ENCODE peak calls at places on chromosomes 2 and 18, in six cellular contexts. D, Z, R, W, I and B are unnamed samples.

GRCh38 chr18:36693931-36694661 is 134.7 kb downstream of the TPGS2 start:
- DNase-seq in R (peak; percentile 44), Z (no peak), W (no peak), D (no peak), I (no peak), B (no peak)

GRCh38 chr2:173427887-173428683 is 73.4 kb downstream of the CDCA7 start:
- DNase-seq in Z (peak; percentile 46), I (peak; percentile 10), D (no peak), R (no peak), W (no peak), B (no peak)

GRCh38 chr2:207133862-207134519 is 31.8 kb downstream of the KLF7 start:
- DNase-seq in W (no peak), D (no peak), I (peak; percentile 89), Z (peak; percentile 94), R (peak; percentile 67), B (no peak)

GRCh38 chr2:153575171-153575853 is 96.8 kb upstream of the RPRM start:
- DNase-seq in D (no peak), I (no peak), Z (no peak), W (no peak), R (no peak), B (no peak)

GRCh38 chr2:130390460-130391057 is 34.7 kb downstream of the PTPN18 start:
- DNase-seq in W (no peak), I (no peak), R (no peak), Z (no peak), D (peak; percentile 89), B (no peak)

GRCh38 chr2:30127016-30127893 is 19.6 kb upstream of the YPEL5 start:
- DNase-seq in W (no peak), Z (no peak), I (no peak), D (no peak), R (no peak), B (no peak)

GRCh38 chr2:43241558-43241957 is 15.2 kb upstream of the ZFP36L2 start:
- DNase-seq in Z (no peak), R (no peak), D (no peak), I (no peak), W (no peak), B (no peak)

GRCh38 chr2:158013791-158014190 is 87.9 kb upstream of the UPP2 start:
- DNase-seq in Z (no peak), W (no peak), R (no peak), D (no peak), I (no peak), B (no peak)

GRCh38 chr2:189297446-189297845 is 117.9 kb upstream of the COL5A2 start:
- DNase-seq in R (no peak), I (no peak), Z (no peak), D (no peak), W (no peak), B (no peak)

GRCh38 chr2:126802774-126803421 is 95.8 kb upstream of the TEX51 start:
- DNase-seq in D (no peak), Z (no peak), R (no peak), I (no peak), W (no peak), B (no peak)

GRCh38 chr18:59087391-59087790 is 52.3 kb upstream of the SEC11C start:
- DNase-seq in Z (no peak), W (no peak), D (no peak), R (no peak), I (no peak), B (no peak)

GRCh38 chr2:205650450-205650849 is 31.9 kb upstream of the NRP2 start:
- DNase-seq in D (no peak), R (no peak), W (peak; percentile 43), Z (no peak), I (no peak), B (no peak)

GRCh38 chr2:166665991-166666940 is 172.2 kb upstream of the SCN7A start:
- DNase-seq in W (no peak), I (no peak), D (no peak), R (peak; percentile 65), Z (no peak), B (no peak)

GRCh38 chr2:79947751-79948150 is 356.8 kb downstream of the LRRTM1 start:
- DNase-seq in R (no peak), W (no peak), D (no peak), Z (no peak), I (no peak), B (no peak)

GRCh38 chr2:54422072-54422581 is 34.0 kb upstream of the SPTBN1 start:
- DNase-seq in I (no peak), Z (no peak), D (no peak), R (no peak), W (no peak), B (no peak)

GRCh38 chr2:18521084-18521483 is 39.4 kb downstream of the RDH14 start:
- DNase-seq in D (no peak), Z (no peak), R (no peak), I (no peak), W (no peak), B (no peak)

GRCh38 chr2:44801676-44802408 is 139.7 kb upstream of the SIX3 start:
- DNase-seq in R (no peak), D (no peak), Z (no peak), W (no peak), I (no peak), B (no peak)

GRCh38 chr2:8633735-8634313 is 48.0 kb upstream of the ID2 start:
- DNase-seq in I (no peak), Z (no peak), R (peak; percentile 79), D (peak; percentile 33), W (no peak), B (no peak)

GRCh38 chr18:78561757-78562445 is 417.7 kb upstream of the SALL3 start:
- DNase-seq in W (peak; percentile 11), R (no peak), D (no peak), I (no peak), Z (no peak), B (no peak)

DNA sequence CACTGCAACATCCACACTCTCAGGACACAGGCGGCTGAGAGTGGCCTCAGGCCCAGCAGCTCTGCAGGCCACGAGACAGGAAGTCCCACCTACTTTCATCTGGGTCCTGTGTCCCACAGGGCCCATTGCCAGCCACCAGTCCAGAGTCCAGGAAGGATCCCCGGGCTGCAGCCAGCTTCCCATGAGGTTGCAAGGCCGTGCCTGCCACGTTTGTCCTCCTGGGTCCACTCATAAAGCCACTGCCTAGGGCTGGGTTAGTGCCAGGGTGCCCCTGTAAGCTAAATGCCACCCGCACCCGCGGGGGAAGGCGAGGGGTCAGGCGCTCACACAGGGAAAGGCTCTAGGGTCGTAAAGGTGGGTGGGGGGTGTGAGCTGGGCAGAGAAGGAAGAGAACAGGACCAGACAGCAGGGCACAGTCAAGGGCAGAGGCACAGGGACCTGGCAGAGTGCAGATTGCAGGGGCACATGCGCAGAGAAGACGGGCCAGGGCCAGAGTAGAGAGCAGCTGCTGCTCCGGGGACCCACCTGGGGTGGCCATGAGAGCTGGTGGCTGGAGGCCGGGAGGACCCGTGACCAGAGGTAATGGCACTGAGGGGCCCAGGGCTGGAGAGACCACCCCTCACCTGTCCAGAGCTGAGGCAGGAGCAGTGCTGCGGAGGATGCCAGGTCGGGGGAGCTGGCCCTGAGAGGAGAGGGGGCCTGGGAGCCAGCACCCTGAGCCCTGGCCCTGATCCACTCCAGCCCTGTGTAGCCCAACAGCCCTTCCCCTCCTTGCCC is 8.0 kb downstream of the AGXT start:
- DNase-seq in R (no peak), I (no peak), W (no peak), Z (peak; percentile 8), D (peak; percentile 79), B (no peak)
- H3K27ac ChIP-seq in R (no peak overlapping the region), I (no peak overlapping the region), W (no peak overlapping the region), Z (no peak overlapping the region), D (peak overlapping the region; percentile 34), B (no peak overlapping the region)

GRCh38 chr2:196176142-196176738 is 4.9 kb upstream of the STK17B start:
- DNase-seq in Z (no peak), I (no peak), W (no peak), R (no peak), D (peak; percentile 93), B (no peak)

GRCh38 chr2:196173505-196173904 is 2.1 kb upstream of the STK17B start:
- DNase-seq in W (no peak), D (no peak), I (no peak), Z (no peak), R (no peak), B (no peak)

GRCh38 chr2:196174424-196174823 is 3.0 kb upstream of the STK17B start:
- DNase-seq in R (no peak), W (no peak), Z (no peak), I (no peak), D (no peak), B (no peak)

GRCh38 chr2:196172976-196173375 is 1.6 kb upstream of the STK17B start:
- DNase-seq in Z (no peak), W (no peak), D (no peak), R (no peak), I (no peak), B (no peak)

GRCh38 chr2:196177124-196177523 is 5.7 kb upstream of the STK17B start:
- DNase-seq in I (no peak), W (no peak), R (no peak), Z (no peak), D (no peak), B (no peak)
- H3K27ac ChIP-seq in I (no peak overlapping the region), W (no peak overlapping the region), R (no peak overlapping the region), Z (no peak overlapping the region), D (peak overlapping the region; percentile 74), B (no peak overlapping the region)

DNA sequence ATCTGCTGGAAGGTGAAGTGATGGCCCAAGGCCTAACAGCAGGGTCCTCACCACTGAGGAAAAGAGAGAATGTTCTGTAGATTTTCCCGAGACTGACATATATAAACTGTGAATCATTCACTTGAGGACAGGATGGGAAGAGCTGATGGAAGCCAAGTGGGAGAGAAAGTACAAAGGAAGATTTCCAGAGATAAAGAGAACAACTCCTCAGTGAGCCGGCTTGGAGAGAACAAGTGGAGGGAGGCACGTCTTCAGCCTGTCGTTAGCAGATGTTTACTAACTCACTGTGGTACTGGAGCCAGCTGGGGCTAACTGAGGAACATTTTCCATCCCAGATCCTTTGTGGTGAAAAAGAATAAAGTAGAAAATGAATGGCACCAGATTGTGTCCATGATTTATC is 552.9 kb upstream of the TNP1 start:
- DNase-seq in I (no peak), W (no peak), R (no peak), Z (peak; percentile 89), D (no peak), B (no peak)
- H3K27ac ChIP-seq in I (peak overlapping the region; percentile 78), W (no peak overlapping the region), R (no peak overlapping the region), Z (peak overlapping the region; percentile 98), D (no peak overlapping the region), B (no peak overlapping the region)

DNA sequence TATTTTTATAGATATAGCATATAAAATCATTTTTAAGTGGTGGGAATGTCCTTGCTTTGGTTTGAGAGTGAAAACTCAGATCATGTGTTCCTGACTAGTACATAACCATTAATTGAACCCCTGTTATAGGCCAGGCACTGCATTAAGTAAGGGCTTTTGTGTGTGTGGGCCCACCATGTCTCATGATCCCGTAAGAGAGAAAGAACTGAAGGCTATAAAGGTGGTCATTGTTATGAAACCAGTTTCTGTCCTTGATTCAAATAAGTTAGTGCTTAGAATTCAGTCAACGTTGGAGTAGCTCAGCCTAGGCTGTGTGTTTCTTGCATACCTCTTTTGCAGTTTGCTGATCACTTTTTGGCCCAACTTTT is 91.5 kb downstream of the LIMS1 start:
- DNase-seq in D (no peak), I (no peak), Z (no peak), R (no peak), W (no peak), B (no peak)
- H3K27ac ChIP-seq in D (no peak overlapping the region), I (no peak overlapping the region), Z (no peak overlapping the region), R (no peak overlapping the region), W (no peak overlapping the region), B (no peak overlapping the region)

DNA sequence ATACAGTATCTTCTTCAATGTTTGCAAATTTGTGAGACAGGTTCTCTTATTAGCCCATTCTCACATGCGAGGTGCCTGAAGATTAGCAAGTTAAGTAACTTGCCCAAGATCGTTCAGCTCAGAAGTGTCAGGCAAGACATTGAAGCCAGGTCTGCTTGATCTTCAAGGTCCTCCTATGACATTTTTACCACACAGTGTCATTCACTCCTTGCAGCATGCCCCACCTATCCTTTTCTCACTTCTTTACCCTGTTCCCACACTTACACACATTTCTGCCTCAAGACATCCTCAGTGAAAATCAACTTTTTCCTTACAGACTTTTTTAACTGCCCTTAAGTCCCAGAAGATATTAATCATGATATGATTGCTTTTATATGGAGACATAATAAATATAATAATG is 73.8 kb downstream of the SCN2A start:
- DNase-seq in W (no peak), I (no peak), R (no peak), D (no peak), Z (no peak), B (no peak)
- H3K27ac ChIP-seq in W (no peak overlapping the region), I (no peak overlapping the region), R (no peak overlapping the region), D (no peak overlapping the region), Z (no peak overlapping the region), B (no peak overlapping the region)